ENCODE peak calls at places on chromosome 1, in seven cellular contexts. One of them, this sample, is unnamed.

GRCh38 chr1:59414406-59415133 is 117.7 kb downstream of the FGGY start:
- DNase-seq in esophagus muscularis mucosa: no peak
- DNase-seq in spleen: no peak
- DNase-seq in ovary: no peak
- DNase-seq in HCT116: no peak
- DNase-seq in heart left ventricle: peak; percentile 16
- DNase-seq in A549: no peak
- DNase-seq in this sample: no peak

GRCh38 chr1:215599418-215599817 is 32.3 kb downstream of the KCTD3 start:
- DNase-seq in A549: no peak
- DNase-seq in HCT116: no peak
- DNase-seq in spleen: no peak
- DNase-seq in esophagus muscularis mucosa: no peak
- DNase-seq in ovary: no peak
- DNase-seq in heart left ventricle: no peak
- DNase-seq in this sample: no peak

GRCh38 chr1:169574336-169574735 is 11.9 kb downstream of the F5 start:
- DNase-seq in ovary: no peak
- DNase-seq in HCT116: no peak
- DNase-seq in heart left ventricle: no peak
- DNase-seq in esophagus muscularis mucosa: no peak
- DNase-seq in A549: no peak
- DNase-seq in spleen: no peak
- DNase-seq in this sample: no peak

GRCh38 chr1:241411056-241411775 is 54.2 kb upstream of the RGS7 start:
- DNase-seq in esophagus muscularis mucosa: no peak
- DNase-seq in A549: no peak
- DNase-seq in spleen: no peak
- DNase-seq in heart left ventricle: no peak
- DNase-seq in ovary: no peak
- DNase-seq in HCT116: no peak
- DNase-seq in this sample: no peak

GRCh38 chr1:199815947-199816346 is 211.6 kb upstream of the NR5A2 start:
- DNase-seq in A549: no peak
- DNase-seq in esophagus muscularis mucosa: peak; percentile 55
- DNase-seq in heart left ventricle: no peak
- DNase-seq in spleen: no peak
- DNase-seq in ovary: no peak
- DNase-seq in HCT116: no peak
- DNase-seq in this sample: no peak

GRCh38 chr1:212665241-212666115 is 34.2 kb downstream of the BATF3 start:
- DNase-seq in spleen: peak; percentile 95
- DNase-seq in esophagus muscularis mucosa: peak; percentile 96
- DNase-seq in ovary: peak; percentile 62
- DNase-seq in heart left ventricle: peak; percentile 86
- DNase-seq in A549: peak; percentile 87
- DNase-seq in HCT116: peak; percentile 68
- DNase-seq in this sample: peak; percentile 84

GRCh38 chr1:44775930-44776748 is 799 bp downstream of the RPS8 start:
- DNase-seq in ovary: no peak
- DNase-seq in esophagus muscularis mucosa: no peak
- DNase-seq in spleen: peak; percentile 88
- DNase-seq in HCT116: no peak
- DNase-seq in A549: no peak
- DNase-seq in heart left ventricle: no peak
- DNase-seq in this sample: no peak

GRCh38 chr1:200279810-200280411 is 129.9 kb downstream of the ZNF281 start:
- DNase-seq in spleen: no peak
- DNase-seq in heart left ventricle: no peak
- DNase-seq in HCT116: peak; percentile 55
- DNase-seq in A549: peak; percentile 68
- DNase-seq in ovary: no peak
- DNase-seq in esophagus muscularis mucosa: no peak
- DNase-seq in this sample: no peak

GRCh38 chr1:104921552-104921951 is 1171.9 kb downstream of the AMY1C start:
- DNase-seq in HCT116: no peak
- DNase-seq in ovary: no peak
- DNase-seq in spleen: no peak
- DNase-seq in esophagus muscularis mucosa: no peak
- DNase-seq in heart left ventricle: no peak
- DNase-seq in A549: peak; percentile 0
- DNase-seq in this sample: no peak

GRCh38 chr1:99766378-99766800 is at the start of gene FRRS1:
- DNase-seq in ovary: peak; percentile 52
- DNase-seq in heart left ventricle: peak; percentile 46
- DNase-seq in A549: peak; percentile 68
- DNase-seq in HCT116: peak; percentile 85
- DNase-seq in spleen: peak; percentile 78
- DNase-seq in esophagus muscularis mucosa: no peak
- DNase-seq in this sample: peak; percentile 81

GRCh38 chr1:202349263-202349928 is 897 bp downstream of the PPP1R12B start:
- DNase-seq in esophagus muscularis mucosa: no peak
- DNase-seq in A549: peak; percentile 57
- DNase-seq in spleen: no peak
- DNase-seq in HCT116: no peak
- DNase-seq in ovary: no peak
- DNase-seq in heart left ventricle: no peak
- DNase-seq in this sample: no peak

GRCh38 chr1:167548059-167548932 is 5.3 kb downstream of the CREG1 start:
- DNase-seq in HCT116: no peak
- DNase-seq in ovary: no peak
- DNase-seq in spleen: no peak
- DNase-seq in esophagus muscularis mucosa: no peak
- DNase-seq in heart left ventricle: no peak
- DNase-seq in A549: peak; percentile 46
- DNase-seq in this sample: no peak

GRCh38 chr1:81550753-81551152 is 250.0 kb upstream of the ADGRL2 start:
- DNase-seq in spleen: no peak
- DNase-seq in ovary: no peak
- DNase-seq in A549: no peak
- DNase-seq in esophagus muscularis mucosa: no peak
- DNase-seq in HCT116: peak; percentile 19
- DNase-seq in heart left ventricle: no peak
- DNase-seq in this sample: no peak

GRCh38 chr1:46084553-46085448 is 47.6 kb downstream of the PIK3R3 start:
- DNase-seq in A549: no peak
- DNase-seq in heart left ventricle: no peak
- DNase-seq in esophagus muscularis mucosa: no peak
- DNase-seq in ovary: no peak
- DNase-seq in HCT116: no peak
- DNase-seq in spleen: no peak
- DNase-seq in this sample: no peak

GRCh38 chr1:183039985-183040447 is 16.8 kb downstream of the LAMC1 start:
- DNase-seq in spleen: no peak
- DNase-seq in HCT116: no peak
- DNase-seq in A549: no peak
- DNase-seq in esophagus muscularis mucosa: no peak
- DNase-seq in ovary: no peak
- DNase-seq in heart left ventricle: no peak
- DNase-seq in this sample: no peak
- H3K4me1 ChIP-seq in spleen: peaks cover 11% of the 10 kb centered on the region
- H3K4me1 ChIP-seq in HCT116: peaks cover 20% of the 10 kb centered on the region
- H3K4me1 ChIP-seq in A549: peaks cover 72% of the 10 kb centered on the region
- H3K4me1 ChIP-seq in esophagus muscularis mucosa: peaks cover 65% of the 10 kb centered on the region
- H3K4me1 ChIP-seq in ovary: peaks cover 10% of the 10 kb centered on the region
- H3K4me1 ChIP-seq in heart left ventricle: peaks cover 81% of the 10 kb centered on the region
- H3K4me1 ChIP-seq in this sample: no peaks in the 10 kb centered on the region

GRCh38 chr1:234604393-234604725 is 5.6 kb downstream of the IRF2BP2 start:
- DNase-seq in A549: no peak
- DNase-seq in heart left ventricle: no peak
- DNase-seq in HCT116: no peak
- DNase-seq in ovary: no peak
- DNase-seq in spleen: no peak
- DNase-seq in esophagus muscularis mucosa: no peak
- DNase-seq in this sample: no peak

GRCh38 chr1:234601217-234602017 is 8.6 kb downstream of the IRF2BP2 start:
- DNase-seq in heart left ventricle: no peak
- DNase-seq in spleen: no peak
- DNase-seq in A549: peak; percentile 69
- DNase-seq in ovary: no peak
- DNase-seq in esophagus muscularis mucosa: no peak
- DNase-seq in HCT116: no peak
- DNase-seq in this sample: no peak

GRCh38 chr1:234600418-234601216 is 9.4 kb downstream of the IRF2BP2 start:
- DNase-seq in ovary: peak; percentile 56
- DNase-seq in spleen: no peak
- DNase-seq in heart left ventricle: peak; percentile 52
- DNase-seq in esophagus muscularis mucosa: no peak
- DNase-seq in HCT116: peak; percentile 51
- DNase-seq in A549: peak; percentile 46
- DNase-seq in this sample: peak; percentile 41

GRCh38 chr1:234603221-234604204 is 6.5 kb downstream of the IRF2BP2 start:
- DNase-seq in spleen: no peak
- DNase-seq in esophagus muscularis mucosa: no peak
- DNase-seq in ovary: no peak
- DNase-seq in A549: peak; percentile 37
- DNase-seq in heart left ventricle: no peak
- DNase-seq in HCT116: no peak
- DNase-seq in this sample: no peak

GRCh38 chr1:234602334-234603220 is 7.4 kb downstream of the IRF2BP2 start:
- DNase-seq in HCT116: peak; percentile 88
- DNase-seq in heart left ventricle: peak; percentile 43
- DNase-seq in A549: peak; percentile 95
- DNase-seq in esophagus muscularis mucosa: no peak
- DNase-seq in spleen: no peak
- DNase-seq in ovary: peak; percentile 48
- DNase-seq in this sample: no peak
- TF ChIP-seq POLR2A in HCT116: no peak
- TF ChIP-seq POLR2A in heart left ventricle: peak; percentile 75
- TF ChIP-seq POLR2A in A549: no peak
- TF ChIP-seq POLR2A in esophagus muscularis mucosa: peak; percentile 19
- TF ChIP-seq POLR2A in spleen: no peak
- TF ChIP-seq POLR2A in ovary: peak; percentile 11
- TF ChIP-seq POLR2A in this sample: peak; percentile 64

GRCh38 chr1:228781801-228782661 is 46.8 kb downstream of the RHOU start:
- DNase-seq in ovary: no peak
- DNase-seq in spleen: no peak
- DNase-seq in A549: no peak
- DNase-seq in HCT116: no peak
- DNase-seq in heart left ventricle: no peak
- DNase-seq in esophagus muscularis mucosa: no peak
- DNase-seq in this sample: no peak

GRCh38 chr1:228782662-228783414 is 47.6 kb downstream of the RHOU start:
- DNase-seq in HCT116: no peak
- DNase-seq in heart left ventricle: no peak
- DNase-seq in A549: peak; percentile 68
- DNase-seq in spleen: no peak
- DNase-seq in esophagus muscularis mucosa: no peak
- DNase-seq in ovary: no peak
- DNase-seq in this sample: no peak

GRCh38 chr1:228783415-228784045 is 48.3 kb downstream of the RHOU start:
- DNase-seq in ovary: no peak
- DNase-seq in A549: no peak
- DNase-seq in spleen: no peak
- DNase-seq in esophagus muscularis mucosa: no peak
- DNase-seq in heart left ventricle: no peak
- DNase-seq in HCT116: no peak
- DNase-seq in this sample: no peak

GRCh38 chr1:228785366-228786085 is 50.2 kb downstream of the RHOU start:
- DNase-seq in HCT116: no peak
- DNase-seq in heart left ventricle: no peak
- DNase-seq in A549: no peak
- DNase-seq in spleen: no peak
- DNase-seq in esophagus muscularis mucosa: no peak
- DNase-seq in ovary: no peak
- DNase-seq in this sample: no peak

GRCh38 chr1:228784191-228784590 is 48.9 kb downstream of the RHOU start:
- DNase-seq in HCT116: no peak
- DNase-seq in A549: no peak
- DNase-seq in ovary: no peak
- DNase-seq in esophagus muscularis mucosa: no peak
- DNase-seq in spleen: no peak
- DNase-seq in heart left ventricle: no peak
- DNase-seq in this sample: no peak
- H3K27ac ChIP-seq in HCT116: no peak overlapping the region
- H3K27ac ChIP-seq in A549: peak overlapping the region; percentile 50
- H3K27ac ChIP-seq in ovary: no peak overlapping the region
- H3K27ac ChIP-seq in esophagus muscularis mucosa: no peak overlapping the region
- H3K27ac ChIP-seq in spleen: no peak overlapping the region
- H3K27ac ChIP-seq in heart left ventricle: no peak overlapping the region
- H3K27ac ChIP-seq in this sample: no peak overlapping the region

GRCh38 chr1:223713546-223714420 is 1.4 kb downstream of the CAPN2 start:
- DNase-seq in A549: no peak
- DNase-seq in esophagus muscularis mucosa: no peak
- DNase-seq in spleen: no peak
- DNase-seq in heart left ventricle: no peak
- DNase-seq in HCT116: peak; percentile 66
- DNase-seq in ovary: no peak
- DNase-seq in this sample: no peak

GRCh38 chr1:223715710-223716103 is 3.4 kb downstream of the CAPN2 start:
- DNase-seq in ovary: no peak
- DNase-seq in spleen: no peak
- DNase-seq in A549: no peak
- DNase-seq in HCT116: no peak
- DNase-seq in heart left ventricle: no peak
- DNase-seq in esophagus muscularis mucosa: no peak
- DNase-seq in this sample: no peak

GRCh38 chr1:223714421-223714724 is 2.0 kb downstream of the CAPN2 start:
- DNase-seq in spleen: no peak
- DNase-seq in HCT116: no peak
- DNase-seq in A549: no peak
- DNase-seq in esophagus muscularis mucosa: no peak
- DNase-seq in heart left ventricle: no peak
- DNase-seq in ovary: no peak
- DNase-seq in this sample: no peak

GRCh38 chr1:223716302-223716862 is 4.0 kb downstream of the CAPN2 start:
- DNase-seq in spleen: peak; percentile 82
- DNase-seq in HCT116: no peak
- DNase-seq in ovary: no peak
- DNase-seq in heart left ventricle: no peak
- DNase-seq in esophagus muscularis mucosa: no peak
- DNase-seq in A549: no peak
- DNase-seq in this sample: no peak

DNA sequence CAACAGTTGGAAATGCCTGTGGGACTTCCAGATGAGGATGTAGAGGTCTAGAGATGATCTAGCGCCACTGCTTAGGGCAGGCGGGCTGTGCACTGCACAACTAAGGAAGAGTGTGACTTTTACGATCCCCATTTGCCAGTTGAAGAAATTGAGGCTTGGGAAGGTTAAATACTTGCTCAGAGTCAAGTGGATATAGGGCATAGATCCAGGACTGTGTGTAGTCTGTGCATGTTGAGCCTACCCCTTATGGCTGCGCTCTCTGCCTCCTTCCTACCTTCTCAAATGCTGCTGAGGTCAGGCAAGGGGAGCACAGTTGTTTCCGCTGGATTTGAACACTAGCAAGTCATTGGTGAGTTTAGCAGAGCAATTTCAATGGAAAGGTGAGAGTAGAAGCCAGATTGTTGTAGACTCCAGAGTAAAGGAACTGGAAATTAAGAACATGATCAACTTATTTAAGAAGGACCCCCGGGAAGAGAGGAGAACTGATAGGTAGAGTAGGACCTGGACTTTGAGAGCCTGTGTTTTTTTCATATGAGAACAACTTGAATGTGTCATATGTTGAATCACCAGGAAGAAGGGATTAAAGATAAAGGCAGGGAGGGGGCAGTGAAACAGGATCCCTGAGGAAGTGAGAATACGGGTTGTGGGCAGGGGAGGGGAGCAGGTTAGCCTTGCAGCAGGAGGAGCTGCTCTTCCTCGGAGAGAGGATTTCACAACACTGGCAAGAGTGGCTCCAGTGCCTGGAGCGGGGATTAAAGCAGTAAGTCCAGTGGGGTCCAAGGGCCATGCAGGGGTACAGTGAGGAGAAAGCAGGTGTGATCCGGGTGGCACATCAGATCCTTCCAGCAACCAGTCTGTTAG is 2.7 kb downstream of the CAPN2 start:
- DNase-seq in A549: peak; percentile 64
- DNase-seq in ovary: peak; percentile 52
- DNase-seq in heart left ventricle: no peak
- DNase-seq in HCT116: peak; percentile 66
- DNase-seq in esophagus muscularis mucosa: no peak
- DNase-seq in spleen: no peak
- DNase-seq in this sample: no peak
- H3K4me1 ChIP-seq in A549: peaks cover 84% of the 10 kb centered on the region
- H3K4me1 ChIP-seq in ovary: peaks cover 14% of the 10 kb centered on the region
- H3K4me1 ChIP-seq in heart left ventricle: peaks cover 45% of the 10 kb centered on the region
- H3K4me1 ChIP-seq in HCT116: peaks cover 85% of the 10 kb centered on the region
- H3K4me1 ChIP-seq in esophagus muscularis mucosa: peaks cover 56% of the 10 kb centered on the region
- H3K4me1 ChIP-seq in spleen: peaks cover 66% of the 10 kb centered on the region
- H3K4me1 ChIP-seq in this sample: no peaks in the 10 kb centered on the region

This sample was measured in right lobe of liver.